ENCODE peak calls at places on chromosomes 13 and 19, in seven cellular contexts. R is stimulated activated CD4-positive, alpha-beta T cell treated with anti-CD3 and anti-CD28 coated beads, Interleukin-15, amount 100 ng/mL, for 1 hour; Q is ecto neural progenitor cell; V is NCI-H774; K is choroid plexus epithelial cell; I is brain microvascular endothelial cell; O is thoracic aorta. Z is an unnamed sample.

GRCh38 chr19:12749938-12750521 is 1.6 kb upstream of the BEST2 start:
- DNase-seq in R (no peak), Q (no peak), V (no peak), K (peak; percentile 76), I (peak; percentile 39), O (no peak), Z (no peak)

GRCh38 chr19:964761-965694 is 19.1 kb upstream of the WDR18 start:
- DNase-seq in R (no peak), Q (no peak), V (no peak), K (peak; percentile 45), I (no peak), O (no peak), Z (no peak)

GRCh38 chr19:16273005-16273404 is 51.6 kb upstream of the KLF2 start:
- DNase-seq in R (no peak), Q (peak; percentile 67), V (no peak), K (peak; percentile 14), I (no peak), O (no peak), Z (no peak)

GRCh38 chr13:51518847-51519246 is 65.4 kb upstream of the WDFY2 start:
- DNase-seq in R (no peak), Q (no peak), V (no peak), K (no peak), I (peak; percentile 37), O (no peak), Z (no peak)

GRCh38 chr13:31175847-31176536 is 14.3 kb upstream of the HSPH1 start:
- DNase-seq in R (no peak), Q (no peak), V (no peak), K (no peak), I (no peak), O (no peak), Z (no peak)

GRCh38 chr13:75195479-75196111 is 286.4 kb downstream of the TBC1D4 start:
- DNase-seq in R (no peak), Q (peak; percentile 75), V (no peak), K (peak; percentile 92), I (peak; percentile 50), O (no peak), Z (no peak)

GRCh38 chr19:49954092-49954825 is 6.7 kb downstream of the SIGLEC11 start:
- DNase-seq in R (no peak), Q (no peak), V (no peak), K (peak; percentile 64), I (no peak), O (no peak), Z (no peak)

GRCh38 chr19:7869910-7870511 is 4.2 kb downstream of the PRR36 start:
- DNase-seq in R (no peak), Q (peak; percentile 90), V (peak; percentile 28), K (peak; percentile 28), I (no peak), O (no peak), Z (no peak)

GRCh38 chr19:18894254-18895037 is 1.5 kb downstream of the CERS1 start:
- DNase-seq in R (no peak), Q (peak; percentile 83), V (peak; percentile 2), K (peak; percentile 43), I (no peak), O (no peak), Z (no peak)

GRCh38 chr13:95235944-95236343 is 65.3 kb downstream of the ABCC4 start:
- DNase-seq in R (no peak), Q (no peak), V (no peak), K (no peak), I (no peak), O (no peak), Z (no peak)

GRCh38 chr19:56094449-56094848 is 26.6 kb downstream of the ZNF787 start:
- DNase-seq in R (no peak), Q (no peak), V (no peak), K (no peak), I (no peak), O (no peak), Z (no peak)

GRCh38 chr19:51660975-51661600 is 14.5 kb upstream of the SIGLEC14 start:
- DNase-seq in R (no peak), Q (peak; percentile 84), V (peak; percentile 46), K (peak; percentile 92), I (peak; percentile 77), O (no peak), Z (peak; percentile 50)

GRCh38 chr13:20716951-20717350 is 13.5 kb downstream of the IL17D start:
- DNase-seq in R (no peak), Q (peak; percentile 72), V (no peak), K (no peak), I (no peak), O (no peak), Z (no peak)

GRCh38 chr13:75656590-75656989 is 20.5 kb downstream of the LMO7 start:
- DNase-seq in R (no peak), Q (no peak), V (no peak), K (no peak), I (peak; percentile 50), O (no peak), Z (no peak)

GRCh38 chr13:111021270-111021669 is 93.8 kb upstream of the ARHGEF7 start:
- DNase-seq in R (no peak), Q (no peak), V (no peak), K (no peak), I (no peak), O (no peak), Z (no peak)

GRCh38 chr19:38559428-38560401 is 58.0 kb downstream of the MAP4K1 start:
- DNase-seq in R (no peak), Q (no peak), V (no peak), K (peak; percentile 13), I (no peak), O (no peak), Z (no peak)

GRCh38 chr19:13832096-13832495 is 36.9 kb downstream of the ZSWIM4 start:
- DNase-seq in R (no peak), Q (no peak), V (no peak), K (no peak), I (no peak), O (no peak), Z (no peak)

GRCh38 chr13:94968040-94968756 is 255.9 kb upstream of the SOX21 start:
- DNase-seq in R (no peak), Q (peak; percentile 85), V (no peak), K (no peak), I (no peak), O (no peak), Z (no peak)

GRCh38 chr13:97367016-97367415 is 67.0 kb upstream of the RAP2A start:
- DNase-seq in R (no peak), Q (no peak), V (no peak), K (peak; percentile 81), I (peak; percentile 68), O (no peak), Z (no peak)

GRCh38 chr19:10027158-10027997 is 14.1 kb downstream of the RDH8 start:
- DNase-seq in R (peak; percentile 40), Q (peak; percentile 97), V (peak; percentile 87), K (peak; percentile 96), I (peak; percentile 88), O (peak; percentile 62), Z (peak; percentile 89)

GRCh38 chr13:65656740-65657329 is 1573.3 kb downstream of the PCDH9 start:
- DNase-seq in R (no peak), Q (no peak), V (no peak), K (peak; percentile 63), I (no peak), O (no peak), Z (no peak)

GRCh38 chr19:41706741-41707501 is 1.5 kb upstream of the CEACAM5 start:
- DNase-seq in R (peak; percentile 49), Q (peak; percentile 82), V (peak; percentile 76), K (peak; percentile 39), I (no peak), O (no peak), Z (no peak)

GRCh38 chr13:52713894-52714293 is 25.7 kb downstream of the CNMD start:
- DNase-seq in R (no peak), Q (no peak), V (no peak), K (no peak), I (no peak), O (no peak), Z (peak; percentile 54)

GRCh38 chr19:45809643-45810159 is 5.4 kb downstream of the RSPH6A start:
- DNase-seq in R (no peak), Q (no peak), V (peak; percentile 50), K (peak; percentile 85), I (peak; percentile 45), O (no peak), Z (no peak)

GRCh38 chr19:53978975-53979801 is 12.2 kb upstream of the CACNG6 start:
- DNase-seq in R (no peak), Q (no peak), V (no peak), K (no peak), I (no peak), O (no peak), Z (no peak)

GRCh38 chr13:75076476-75076875 is 405.5 kb downstream of the TBC1D4 start:
- DNase-seq in R (no peak), Q (no peak), V (no peak), K (no peak), I (no peak), O (no peak), Z (no peak)

GRCh38 chr13:27658569-27658968 is 36.9 kb downstream of the POLR1D start:
- DNase-seq in R (no peak), Q (no peak), V (no peak), K (peak; percentile 80), I (no peak), O (no peak), Z (no peak)

GRCh38 chr19:16896098-16896912 is 7.5 kb downstream of the F2RL3 start:
- DNase-seq in R (no peak), Q (peak; percentile 72), V (no peak), K (no peak), I (no peak), O (no peak), Z (no peak)

GRCh38 chr19:52231154-52231565 is 38.2 kb upstream of the ZNF766 start:
- DNase-seq in R (no peak), Q (peak; percentile 21), V (no peak), K (no peak), I (peak; percentile 2), O (no peak), Z (no peak)

GRCh38 chr13:79525051-79525450 is 44.1 kb downstream of the NDFIP2 start:
- DNase-seq in R (no peak), Q (no peak), V (no peak), K (no peak), I (no peak), O (no peak), Z (no peak)